ENCODE peak calls at places on chromosomes 5 and 9, in nine cellular contexts. V is Peyer's patch, R is sigmoid colon, N is uterus, P is endothelial cell of umbilical vein, O is ovary, A is body of pancreas, L is breast epithelium, U is IMR-90. D is an unnamed sample. For H3K9me3, the result is how much of the 10 kb centered on the place peaks cover.

GRCh38 chr5:99349842-99350241 is 421.0 kb upstream of the CHD1 start:
- DNase-seq in A (no peak), P (no peak), O (no peak), V (no peak), N (no peak), R (no peak), L (no peak), U (no peak), D (no peak)

GRCh38 chr9:78595200-78595945 is 298.4 kb downstream of the PSAT1 start:
- DNase-seq in L (no peak), U (peak), V (no peak), P (no peak), A (no peak), N (no peak), O (no peak), R (no peak), D (no peak)

GRCh38 chr9:15086096-15087030 is 176.1 kb upstream of the FREM1 start:
- DNase-seq in P (peak), R (no peak), L (no peak), A (peak), U (no peak), V (no peak), O (no peak), N (no peak), D (no peak)

GRCh38 chr9:95147452-95147851 is 170.1 kb downstream of the FANCC start:
- DNase-seq in U (peak), P (no peak), R (no peak), L (no peak), A (no peak), V (no peak), N (no peak), O (no peak), D (no peak)

GRCh38 chr9:37963936-37964739 is 60.2 kb upstream of the SLC25A51 start:
- DNase-seq in U (peak), O (no peak), L (peak), P (peak), N (no peak), V (no peak), R (no peak), A (peak), D (no peak)

GRCh38 chr5:473344-474192 is 30.6 kb downstream of the EXOC3 start:
- DNase-seq in P (peak), V (peak), O (peak), L (no peak), U (peak), N (no peak), R (peak), A (peak), D (no peak)

GRCh38 chr5:76638466-76638865 is 15.3 kb upstream of the F2RL2 start:
- DNase-seq in N (no peak), R (no peak), O (no peak), V (no peak), A (no peak), P (no peak), L (no peak), U (no peak), D (no peak)

GRCh38 chr5:113271015-113271414 is 163.8 kb downstream of the TSSK1B start:
- DNase-seq in V (no peak), P (peak), U (peak), N (no peak), O (no peak), A (no peak), L (no peak), R (no peak), D (no peak)

GRCh38 chr9:14301582-14301981 is 12.4 kb downstream of the NFIB start:
- DNase-seq in R (no peak), V (no peak), U (no peak), P (no peak), O (no peak), N (no peak), A (peak), L (no peak), D (no peak)

GRCh38 chr5:42767491-42768105 is 11.0 kb downstream of the CCDC152 start:
- DNase-seq in V (no peak), P (peak), O (no peak), R (no peak), U (peak), N (no peak), L (no peak), A (no peak), D (no peak)

GRCh38 chr5:55241756-55242155 is 8.3 kb upstream of the CCNO start:
- DNase-seq in O (no peak), R (no peak), L (no peak), N (no peak), P (no peak), A (peak), U (no peak), V (no peak), D (no peak)

GRCh38 chr5:158119852-158120708 is 261.1 kb upstream of the CLINT1 start:
- DNase-seq in A (no peak), R (no peak), L (no peak), V (no peak), P (peak), N (peak), U (peak), O (no peak), D (no peak)

GRCh38 chr5:34053133-34053532 is 10.1 kb upstream of the C1QTNF3 start:
- DNase-seq in R (no peak), N (no peak), U (peak), L (no peak), V (no peak), A (no peak), O (no peak), P (no peak), D (no peak)

GRCh38 chr5:134637106-134637721 is 4.6 kb upstream of the SAR1B start:
- DNase-seq in O (no peak), R (no peak), U (no peak), A (no peak), V (no peak), P (no peak), N (no peak), L (peak), D (no peak)

GRCh38 chr5:77301447-77301878 is 91.0 kb downstream of the PDE8B start:
- DNase-seq in A (no peak), R (no peak), N (no peak), L (no peak), P (no peak), V (no peak), O (no peak), U (peak), D (no peak)

GRCh38 chr5:107248065-107248695 is 422.6 kb downstream of the EFNA5 start:
- DNase-seq in U (peak), V (peak), A (peak), O (no peak), L (no peak), R (no peak), N (no peak), P (peak), D (no peak)

GRCh38 chr5:26894719-26895263 is 143.6 kb downstream of the CDH9 start:
- DNase-seq in A (no peak), L (no peak), V (no peak), O (no peak), U (no peak), N (no peak), R (no peak), P (no peak), D (no peak)

GRCh38 chr5:163705983-163706771 is 200.8 kb downstream of the MAT2B start:
- DNase-seq in V (no peak), N (no peak), L (no peak), O (no peak), U (peak), A (no peak), R (no peak), P (peak), D (no peak)

GRCh38 chr9:87613265-87614111 is 112.4 kb upstream of the CTSL start:
- DNase-seq in P (no peak), N (no peak), R (no peak), A (no peak), L (peak), O (no peak), U (no peak), V (no peak), D (no peak)

GRCh38 chr9:94780516-94780950 is 54.0 kb downstream of the AOPEP start:
- DNase-seq in N (no peak), V (no peak), U (no peak), P (peak), L (no peak), R (no peak), O (no peak), A (peak), D (no peak)

GRCh38 chr9:22078081-22078480 is 69.0 kb upstream of the CDKN2B start:
- DNase-seq in N (no peak), A (no peak), R (no peak), U (no peak), V (no peak), O (no peak), L (no peak), P (no peak), D (no peak)

GRCh38 chr9:12923472-12924009 is 148.7 kb downstream of the LURAP1L start:
- DNase-seq in O (no peak), N (peak), A (peak), R (no peak), P (no peak), L (no peak), U (peak), V (no peak), D (no peak)

GRCh38 chr5:33180900-33181299 is 259.9 kb upstream of the TARS1 start:
- DNase-seq in O (no peak), U (peak), V (no peak), P (peak), L (no peak), A (no peak), N (no peak), R (no peak), D (no peak)

GRCh38 chr5:36442796-36443195 is 141.1 kb upstream of the RANBP3L start:
- DNase-seq in R (no peak), O (no peak), L (no peak), U (peak), A (no peak), N (no peak), V (no peak), P (peak), D (no peak)

GRCh38 chr9:127319366-127320121 is 55.0 kb downstream of the GARNL3 start:
- DNase-seq in V (no peak), R (no peak), L (no peak), O (no peak), A (no peak), U (no peak), N (no peak), P (peak), D (no peak)

GRCh38 chr5:143168171-143168681 is 235.3 kb downstream of the NR3C1 start:
- DNase-seq in L (no peak), R (no peak), O (no peak), U (no peak), A (no peak), N (no peak), P (no peak), V (no peak), D (no peak)

GRCh38 chr9:5626727-5627634 is 1.9 kb upstream of the RIC1 start:
- DNase-seq in L (peak), U (peak), A (peak), O (no peak), R (no peak), V (peak), P (peak), N (peak), D (no peak)

GRCh38 chr5:31783246-31783645 is 144.3 kb downstream of the PDZD2 start:
- DNase-seq in L (no peak), P (no peak), A (no peak), U (no peak), O (no peak), V (no peak), N (no peak), R (no peak), D (no peak)

GRCh38 chr9:15606667-15607472 is 54.0 kb downstream of the CCDC171 start:
- DNase-seq in U (peak), V (no peak), R (no peak), O (no peak), L (no peak), P (peak), A (no peak), N (no peak), D (no peak)

GRCh38 chr9:118230319-118230718 is 526.1 kb downstream of the TLR4 start:
- DNase-seq in A (no peak), O (no peak), N (no peak), U (no peak), R (no peak), P (no peak), L (no peak), V (no peak), D (no peak)

GRCh38 chr9:105257767-105258166 is 13.3 kb downstream of the SLC44A1 start:
- DNase-seq in P (peak), N (no peak), U (no peak), O (no peak), A (no peak), V (no peak), L (no peak), R (no peak), D (no peak)

GRCh38 chr9:84600739-84601138 is 68.8 kb upstream of the NTRK2 start:
- DNase-seq in A (no peak), R (no peak), V (no peak), N (no peak), L (no peak), U (no peak), P (no peak), O (no peak), D (no peak)

GRCh38 chr5:91103353-91104061 is 279.6 kb downstream of the ARRDC3 start:
- DNase-seq in A (no peak), R (no peak), O (no peak), U (peak), L (no peak), P (no peak), V (no peak), N (no peak), D (no peak)

GRCh38 chr5:143693691-143694252 is 118.2 kb upstream of the HMHB1 start:
- DNase-seq in L (no peak), A (no peak), R (no peak), V (no peak), N (no peak), P (peak), U (no peak), O (no peak), D (no peak)

GRCh38 chr5:153504726-153505125 is 14.3 kb downstream of the GRIA1 start:
- DNase-seq in U (no peak), O (no peak), L (no peak), V (no peak), N (no peak), P (no peak), A (no peak), R (no peak), D (no peak)

GRCh38 chr5:12669326-12669725 is 765.1 kb upstream of the CTNND2 start:
- DNase-seq in L (no peak), O (no peak), N (no peak), V (no peak), U (no peak), R (no peak), P (no peak), A (no peak), D (no peak)

GRCh38 chr9:127224178-127224882 is 40.2 kb upstream of the GARNL3 start:
- DNase-seq in R (peak), V (peak), A (peak), N (peak), P (peak), O (peak), L (peak), U (peak), D (peak)

GRCh38 chr5:156647034-156647451 is 203.1 kb upstream of the PPP1R2B start:
- DNase-seq in P (no peak), U (peak), V (no peak), R (no peak), N (no peak), A (no peak), L (no peak), O (no peak), D (no peak)

GRCh38 chr5:5332287-5332686 is 90.2 kb upstream of the ICE1 start:
- DNase-seq in P (no peak), O (no peak), L (no peak), V (no peak), R (no peak), N (no peak), A (no peak), U (no peak), D (no peak)

GRCh38 chr9:120892177-120892747 is 15.3 kb upstream of the PHF19 start:
- DNase-seq in R (no peak), A (no peak), P (no peak), U (no peak), V (no peak), L (no peak), N (no peak), O (no peak), D (no peak)
- TF ChIP-seq POLR2A in R (no peak), A (no peak), P (no peak), U (no peak), V (no peak), L (no peak), N (no peak), O (no peak), D (no peak)

DNA sequence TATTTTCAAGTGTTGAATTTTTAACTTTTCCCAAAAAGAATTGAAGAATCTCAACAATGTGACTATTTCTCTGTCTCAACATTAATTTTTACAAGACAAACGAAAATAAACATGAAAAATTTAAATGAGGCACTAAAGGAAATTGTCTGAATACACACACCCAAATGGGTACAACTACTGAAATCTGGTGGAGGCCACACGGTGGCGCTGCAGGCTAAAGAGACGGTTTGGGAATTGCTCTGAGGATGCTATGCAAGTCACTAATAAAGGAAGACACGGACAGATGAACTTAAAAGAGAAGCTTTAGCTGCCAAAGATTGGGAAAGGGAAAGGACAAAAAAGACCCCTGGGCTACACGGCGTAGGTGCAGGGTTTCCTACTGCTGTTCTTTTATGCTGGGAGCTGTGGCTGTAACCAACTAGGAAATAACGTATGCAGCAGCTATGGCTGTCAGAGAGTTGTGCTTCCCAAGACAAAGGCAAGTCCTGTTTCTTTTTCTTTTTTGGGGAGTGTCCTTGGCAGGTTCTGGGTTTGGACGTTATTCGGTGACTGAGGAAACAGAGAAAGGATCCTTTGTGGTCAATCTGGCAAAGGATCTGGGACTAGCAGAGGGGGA is at the start of gene PCDHB10:
- DNase-seq in N (no peak), R (peak), A (peak), V (no peak), P (peak), U (peak), O (no peak), L (no peak), D (no peak)
- H3K9me3 ChIP-seq in N (half or more), R (under half), A (under half), V (under half), P (under half), U (under half), O (under half), L (half or more), D (half or more)

DNA sequence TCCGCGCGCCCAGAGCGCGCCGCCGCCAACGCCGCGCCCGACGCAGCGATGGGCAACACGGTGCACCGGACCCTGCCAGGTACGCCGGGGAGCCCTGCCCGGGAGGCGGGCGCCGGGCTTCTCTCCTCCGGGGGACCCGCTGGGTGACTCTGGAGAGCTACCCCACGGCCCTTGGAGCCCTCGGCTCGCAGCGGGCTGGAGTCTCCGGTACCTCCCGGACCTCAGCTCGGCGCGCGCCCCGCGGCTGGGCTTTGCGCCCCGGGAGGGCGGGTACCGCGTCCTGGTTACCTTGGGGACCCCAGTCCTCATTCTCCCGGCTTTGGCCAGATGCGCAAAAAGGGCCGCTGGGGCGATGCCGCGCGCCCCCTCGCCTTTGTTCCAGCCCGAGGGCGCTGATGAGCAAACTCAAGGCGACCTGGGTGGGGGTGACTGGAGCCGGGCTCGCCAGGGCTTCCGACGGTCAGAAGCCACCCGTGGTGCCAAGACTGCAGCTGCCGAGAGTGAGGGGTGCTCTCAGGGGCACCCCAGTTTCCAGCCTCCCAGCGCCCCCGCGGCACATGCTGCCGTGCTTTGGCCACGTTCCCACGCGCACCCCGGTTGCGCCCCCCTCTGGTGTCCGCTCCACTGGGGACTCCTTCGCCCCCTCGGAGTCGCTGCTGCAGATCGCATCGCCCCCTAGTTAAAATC is 439 bp downstream of the NEURL1B start:
- DNase-seq in N (peak), V (no peak), P (no peak), A (no peak), O (peak), R (peak), U (no peak), L (no peak), D (no peak)
- TF ChIP-seq CTCF in N (no peak), V (no peak), P (peak), A (no peak), O (peak), R (no peak), U (peak), L (no peak), D (no peak)

DNA sequence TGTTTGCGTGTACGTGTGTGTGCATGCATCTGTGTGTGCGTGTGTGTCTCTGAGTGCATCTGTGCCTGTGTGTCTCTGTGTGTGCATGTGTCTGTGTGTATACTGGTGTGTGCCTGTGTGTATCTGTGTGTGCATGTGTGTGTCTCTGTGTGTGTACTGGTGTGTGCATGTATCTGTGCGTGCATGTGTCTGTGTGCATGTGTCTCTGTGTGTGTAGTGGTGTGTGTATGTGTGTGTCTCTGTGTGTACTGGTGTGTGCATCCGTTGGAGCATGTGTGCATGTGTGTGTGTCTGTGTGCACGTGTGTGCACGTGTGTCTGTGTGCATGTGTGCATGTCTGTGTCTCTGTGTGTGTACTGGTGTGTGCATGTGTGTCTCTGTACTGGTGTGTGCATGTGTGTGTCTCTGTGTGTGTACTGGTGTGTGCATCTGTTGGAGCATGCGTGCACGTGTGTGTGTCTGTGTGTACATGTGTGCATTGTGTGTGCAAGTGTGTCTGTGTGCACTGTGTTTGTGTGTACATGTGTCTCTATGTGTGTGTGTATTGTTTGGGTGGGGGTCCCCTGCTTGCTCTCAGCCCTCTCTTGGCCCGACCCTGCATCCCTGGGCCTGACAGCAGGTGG is 23.8 kb upstream of the NOTCH1 start:
- DNase-seq in N (no peak), V (no peak), O (no peak), A (no peak), L (no peak), R (no peak), P (no peak), U (no peak), D (no peak)
- TF ChIP-seq POLR2A in N (no peak), V (no peak), O (no peak), A (no peak), L (no peak), R (no peak), P (no peak), U (no peak), D (no peak)

DNA sequence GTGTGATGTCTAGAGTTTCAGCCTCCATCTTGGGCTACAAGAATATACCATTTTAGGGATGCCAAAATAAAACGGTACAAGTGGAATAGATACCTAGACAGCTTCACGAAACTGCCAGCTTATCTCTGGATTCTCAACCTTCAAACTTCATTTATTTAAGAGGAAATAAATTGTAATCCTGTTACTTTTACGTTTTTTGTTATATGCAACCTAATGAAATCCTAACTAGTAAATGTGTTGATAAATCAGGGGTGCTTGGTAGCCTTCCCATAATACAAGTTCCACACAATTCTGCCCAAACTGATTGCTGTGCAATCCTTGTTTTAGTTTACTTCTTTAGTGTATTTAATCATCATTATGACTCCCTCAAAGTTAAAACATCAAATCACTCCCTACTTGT is 75.5 kb downstream of the SSBP2 start:
- DNase-seq in N (no peak), V (no peak), O (no peak), R (no peak), A (no peak), P (no peak), U (no peak), L (no peak), D (no peak)
- H3K9me3 ChIP-seq in N (under half), V (under half), O (under half), R (under half), A (under half), P (under half), U (under half), L (under half), D (under half)

GRCh38 chr5:151239237-151239861 is 13.6 kb upstream of the GM2A start:
- DNase-seq in V (peak), O (peak), L (peak), A (peak), N (peak), P (peak), U (peak), R (peak), D (peak)
- TF ChIP-seq CTCF in V (peak), O (peak), L (peak), A (peak), N (peak), P (peak), U (peak), R (peak), D (peak)